ENCODE peak calls at places on chromosomes 2 and 18, in five cellular contexts. E, I, M, L and C are unnamed samples.

GRCh38 chr2:53505814-53506213 is 261.8 kb upstream of the CHAC2 start:
- DNase-seq in E (no peak), I (no peak), M (no peak), L (no peak), C (no peak)

GRCh38 chr2:12453731-12454130 is 263.0 kb upstream of the TRIB2 start:
- DNase-seq in E (no peak), I (no peak), M (no peak), L (no peak), C (no peak)

GRCh38 chr2:199704358-199705238 is 146.4 kb downstream of the FTCDNL1 start:
- DNase-seq in E (peak; percentile 57), I (peak; percentile 17), M (peak; percentile 21), L (peak; percentile 6), C (peak; percentile 30)

GRCh38 chr18:76479351-76480238 is 15.4 kb downstream of the ZNF516 start:
- DNase-seq in E (no peak), I (no peak), M (no peak), L (no peak), C (no peak)

GRCh38 chr2:189702071-189702470 is 27.6 kb downstream of the ANKAR start:
- DNase-seq in E (peak; percentile 3), I (peak; percentile 11), M (no peak), L (no peak), C (no peak)

GRCh38 chr18:80181642-80182461 is 65.5 kb downstream of the PARD6G start:
- DNase-seq in E (no peak), I (no peak), M (no peak), L (no peak), C (no peak)

GRCh38 chr2:56177420-56178220 is 6.2 kb upstream of the CCDC85A start:
- DNase-seq in E (no peak), I (no peak), M (no peak), L (no peak), C (no peak)

GRCh38 chr2:46632349-46632748 is 153.0 kb downstream of the TMEM247 start:
- DNase-seq in E (peak; percentile 78), I (no peak), M (peak; percentile 77), L (no peak), C (no peak)

GRCh38 chr2:164896634-164897033 is 55.0 kb upstream of the COBLL1 start:
- DNase-seq in E (peak; percentile 66), I (peak; percentile 79), M (peak; percentile 55), L (no peak), C (no peak)

GRCh38 chr2:151657667-151658076 is 76.6 kb downstream of the NEB start:
- DNase-seq in E (peak; percentile 4), I (peak; percentile 70), M (peak; percentile 14), L (no peak), C (no peak)

GRCh38 chr18:11751305-11752115 is 62.4 kb downstream of the GNAL start:
- DNase-seq in E (peak; percentile 7), I (no peak), M (no peak), L (no peak), C (no peak)

GRCh38 chr2:55165567-55165966 is 66.5 kb downstream of the CLHC1 start:
- DNase-seq in E (peak; percentile 89), I (peak; percentile 41), M (peak; percentile 54), L (no peak), C (no peak)

GRCh38 chr2:225274751-225275150 is 124.8 kb upstream of the NYAP2 start:
- DNase-seq in E (peak; percentile 4), I (peak; percentile 4), M (peak; percentile 21), L (no peak), C (no peak)

GRCh38 chr18:596288-596881 is 403 bp upstream of the CLUL1 start:
- DNase-seq in E (peak; percentile 35), I (no peak), M (peak; percentile 42), L (peak; percentile 37), C (no peak)

GRCh38 chr2:9847140-9847539 is 3.9 kb downstream of the TAF1B start:
- DNase-seq in E (peak; percentile 13), I (no peak), M (peak; percentile 10), L (no peak), C (no peak)

GRCh38 chr2:73032702-73033097 is 38.8 kb downstream of the SFXN5 start:
- DNase-seq in E (no peak), I (no peak), M (no peak), L (no peak), C (no peak)

GRCh38 chr2:203873921-203874631 is 6.5 kb downstream of the CTLA4 start:
- DNase-seq in E (no peak), I (no peak), M (no peak), L (no peak), C (no peak)

GRCh38 chr2:27152796-27153464 is 4.1 kb downstream of the TCF23 start:
- DNase-seq in E (peak; percentile 83), I (peak; percentile 59), M (no peak), L (no peak), C (no peak)

GRCh38 chr18:63472380-63472779 is 4.4 kb upstream of the SERPINB5 start:
- DNase-seq in E (no peak), I (no peak), M (no peak), L (no peak), C (no peak)

GRCh38 chr2:106851055-106851454 is 34.9 kb downstream of the ST6GAL2 start:
- DNase-seq in E (no peak), I (no peak), M (no peak), L (peak; percentile 21), C (no peak)

GRCh38 chr2:169799555-169799954 is 884 bp downstream of the SSB start:
- DNase-seq in E (peak; percentile 55), I (no peak), M (peak; percentile 26), L (no peak), C (no peak)

GRCh38 chr2:114518738-114519137 is 76.3 kb downstream of the DPP10 start:
- DNase-seq in E (no peak), I (no peak), M (no peak), L (no peak), C (no peak)

GRCh38 chr2:42100696-42101585 is 53.1 kb downstream of the PKDCC start:
- DNase-seq in E (peak; percentile 80), I (peak; percentile 67), M (peak; percentile 93), L (peak; percentile 24), C (no peak)

GRCh38 chr2:27494944-27495554 is at the start of gene FNDC4:
- DNase-seq in E (peak; percentile 69), I (no peak), M (peak; percentile 17), L (peak; percentile 62), C (peak; percentile 59)

GRCh38 chr2:230890696-230891095 is 26.0 kb downstream of the ITM2C start:
- DNase-seq in E (no peak), I (no peak), M (no peak), L (no peak), C (no peak)

GRCh38 chr2:223072826-223073225 is 20.8 kb downstream of the KCNE4 start:
- DNase-seq in E (no peak), I (no peak), M (no peak), L (no peak), C (no peak)

GRCh38 chr2:223069465-223069864 is 17.5 kb downstream of the KCNE4 start:
- DNase-seq in E (no peak), I (no peak), M (no peak), L (no peak), C (no peak)

GRCh38 chr2:223066721-223067120 is 14.7 kb downstream of the KCNE4 start:
- DNase-seq in E (no peak), I (no peak), M (no peak), L (no peak), C (no peak)

GRCh38 chr2:223069988-223070387 is 18.0 kb downstream of the KCNE4 start:
- DNase-seq in E (no peak), I (no peak), M (no peak), L (no peak), C (no peak)

GRCh38 chr2:223068036-223068435 is 16.0 kb downstream of the KCNE4 start:
- DNase-seq in E (no peak), I (no peak), M (no peak), L (no peak), C (no peak)
- H3K27me3 ChIP-seq in E (no peaks in the 10 kb centered on the region), I (no peaks in the 10 kb centered on the region), M (no peaks in the 10 kb centered on the region), L (no peaks in the 10 kb centered on the region), C (no peaks in the 10 kb centered on the region)

GRCh38 chr2:119430023-119430498 is 1.6 kb upstream of the TMEM37 start:
- DNase-seq in E (no peak), I (no peak), M (no peak), L (no peak), C (no peak)

GRCh38 chr2:119433636-119434327 is 2.1 kb downstream of the TMEM37 start:
- DNase-seq in E (no peak), I (no peak), M (no peak), L (no peak), C (no peak)

GRCh38 chr2:119432882-119433522 is 1.3 kb downstream of the TMEM37 start:
- DNase-seq in E (no peak), I (no peak), M (no peak), L (no peak), C (no peak)

GRCh38 chr2:119431155-119431975 is at the start of gene TMEM37:
- DNase-seq in E (peak; percentile 74), I (peak; percentile 38), M (peak; percentile 91), L (peak; percentile 80), C (peak; percentile 80)

GRCh38 chr2:119431976-119432881 is 575 bp downstream of the TMEM37 start:
- DNase-seq in E (peak; percentile 57), I (peak; percentile 40), M (peak; percentile 79), L (no peak), C (no peak)
- H3K27ac ChIP-seq in E (no peak overlapping the region), I (peak overlapping the region; percentile 7), M (no peak overlapping the region), L (no peak overlapping the region), C (peak overlapping the region; percentile 69)

DNA sequence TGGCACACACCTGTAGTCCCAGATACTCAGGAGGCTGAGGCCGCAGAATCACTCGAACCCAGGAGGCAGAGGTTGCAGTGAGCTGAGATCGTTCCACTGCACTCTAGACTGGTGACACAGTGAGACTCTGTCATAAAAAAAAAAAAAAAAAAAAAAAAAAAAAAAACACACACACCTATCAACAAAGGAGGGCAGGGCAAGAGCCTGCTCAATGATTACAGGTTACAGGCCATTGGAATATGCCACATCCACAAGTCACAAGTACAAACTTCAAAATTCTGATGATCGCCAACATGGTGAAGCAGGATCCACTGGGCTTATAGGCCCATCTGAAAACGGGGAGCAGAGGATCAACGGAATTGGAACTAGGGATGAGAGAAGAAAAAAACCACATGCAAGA is 6.3 kb downstream of the MYO5B start:
- DNase-seq in E (no peak), I (no peak), M (no peak), L (no peak), C (no peak)
- H3K27me3 ChIP-seq in E (peaks cover 30% of the 10 kb centered on the region), I (peaks cover 20% of the 10 kb centered on the region), M (peaks cover 64% of the 10 kb centered on the region), L (peaks cover 5% of the 10 kb centered on the region), C (no peaks in the 10 kb centered on the region)

DNA sequence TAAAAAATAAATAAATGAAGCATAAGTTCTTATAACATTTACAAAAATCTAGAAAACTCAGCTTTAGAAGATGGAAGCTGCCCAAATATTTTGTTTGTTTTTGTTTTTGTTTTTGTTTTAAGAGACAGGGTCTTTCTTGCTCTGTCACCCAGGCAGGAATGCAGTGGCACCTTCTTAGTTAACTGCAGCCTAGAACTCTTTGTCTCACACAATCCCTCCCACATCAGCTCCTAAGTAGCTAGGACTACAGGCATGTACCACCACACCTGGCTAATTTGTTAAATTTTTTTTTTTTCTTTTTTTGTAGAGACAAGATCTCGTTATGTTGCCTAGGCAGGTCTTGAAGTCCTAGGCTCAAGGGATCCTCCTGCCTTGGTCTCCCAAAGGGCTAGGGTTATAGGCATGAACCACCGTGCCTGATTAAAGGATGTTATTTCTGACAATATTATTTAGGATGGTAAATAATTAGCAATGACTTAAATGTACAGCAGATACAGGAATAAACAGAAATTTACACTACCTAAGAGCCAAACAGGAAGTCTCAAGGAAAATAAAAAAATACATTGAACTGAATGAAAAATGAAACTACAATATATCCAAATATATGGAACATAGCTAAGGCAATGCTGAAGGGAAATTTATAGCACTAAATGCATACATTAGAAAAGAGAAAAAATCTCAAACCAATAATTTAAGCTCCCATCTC is 17.2 kb downstream of the SESTD1 start:
- DNase-seq in E (no peak), I (no peak), M (no peak), L (no peak), C (no peak)
- H3K27ac ChIP-seq in E (no peak overlapping the region), I (no peak overlapping the region), M (no peak overlapping the region), L (no peak overlapping the region), C (no peak overlapping the region)

GRCh38 chr2:120373424-120373823 is 27.5 kb downstream of the INHBB start:
- DNase-seq in E (no peak), I (no peak), M (no peak), L (no peak), C (no peak)
- H3K27me3 ChIP-seq in E (peaks cover 4% of the 10 kb centered on the region), I (peaks cover 2% of the 10 kb centered on the region), M (peaks cover 27% of the 10 kb centered on the region), L (no peaks in the 10 kb centered on the region), C (no peaks in the 10 kb centered on the region)